ENCODE peak calls at places on chromosomes 5 and 9, in five cellular contexts. B, I, G, Y and R are unnamed samples.

GRCh38 chr9:21906878-21907277 is 87.3 kb downstream of the CDKN2A start:
- DNase-seq in B (no peak), I (no peak), G (no peak), Y (no peak), R (no peak)

GRCh38 chr5:172715421-172715780 is 55.6 kb downstream of the DUSP1 start:
- DNase-seq in B (no peak), I (no peak), G (no peak), Y (no peak), R (no peak)

GRCh38 chr5:104186100-104186499 is 623.5 kb upstream of the NUDT12 start:
- DNase-seq in B (no peak), I (no peak), G (peak), Y (peak), R (peak)

GRCh38 chr5:128632264-128632663 is 94.2 kb upstream of the FBN2 start:
- DNase-seq in B (no peak), I (no peak), G (no peak), Y (no peak), R (peak)

GRCh38 chr9:100098241-100098886 is 436 bp downstream of the ERP44 start:
- DNase-seq in B (peak), I (no peak), G (peak), Y (peak), R (no peak)

GRCh38 chr9:126454250-126454649 is 127.6 kb downstream of the MVB12B start:
- DNase-seq in B (no peak), I (no peak), G (no peak), Y (no peak), R (no peak)

GRCh38 chr9:69674112-69674511 is 1.9 kb upstream of the APBA1 start:
- DNase-seq in B (no peak), I (no peak), G (no peak), Y (no peak), R (no peak)

GRCh38 chr5:179387151-179388110 is 42.2 kb upstream of the ADAMTS2 start:
- DNase-seq in B (no peak), I (no peak), G (no peak), Y (no peak), R (no peak)

GRCh38 chr9:21510806-21511205 is 28.7 kb upstream of the IFNE start:
- DNase-seq in B (no peak), I (no peak), G (no peak), Y (no peak), R (no peak)